ENCODE peak calls at places on chromosomes 1 and 21, in four cellular contexts. I is K562, D is HepG2, Y is GM12878. J is an unnamed sample.

GRCh38 chr1:210505601-210506564 is 177.2 kb downstream of the HHAT start:
- DNase-seq in I (no peak), Y (no peak), D (no peak), J (no peak)

GRCh38 chr1:244335456-244335855 is 116.3 kb downstream of the ADSS2 start:
- DNase-seq in D (no peak), Y (no peak), I (no peak), J (no peak)

GRCh38 chr1:10889628-10890353 is 93.3 kb upstream of the CASZ1 start:
- DNase-seq in D (no peak), I (no peak), Y (no peak), J (no peak)

GRCh38 chr1:227947678-227948492 is at the start of gene WNT9A:
- DNase-seq in I (peak), Y (no peak), D (no peak), J (peak)

GRCh38 chr1:31224102-31224501 is 15.6 kb downstream of the NKAIN1 start:
- DNase-seq in I (no peak), Y (no peak), D (no peak), J (no peak)

GRCh38 chr1:116982319-116983004 is 19.1 kb upstream of the CD101 start:
- DNase-seq in Y (no peak), I (no peak), D (peak), J (peak)

GRCh38 chr1:209583408-209583807 is at the start of gene CAMK1G:
- DNase-seq in I (no peak), D (no peak), Y (no peak), J (peak)

GRCh38 chr1:94246692-94247145 is 9.3 kb upstream of the ARHGAP29 start:
- DNase-seq in D (no peak), Y (no peak), I (no peak), J (no peak)

GRCh38 chr21:16196521-16197208 is 466.9 kb downstream of the USP25 start:
- DNase-seq in D (no peak), I (no peak), Y (no peak), J (no peak)

GRCh38 chr1:42739753-42740700 is at the start of gene CLDN19:
- DNase-seq in Y (no peak), I (peak), D (peak), J (peak)

GRCh38 chr1:172325562-172325961 is 94.9 kb upstream of the C1orf105 start:
- DNase-seq in D (no peak), Y (no peak), I (no peak), J (no peak)

GRCh38 chr1:25797939-25798338 is 2.1 kb upstream of the SELENON start:
- DNase-seq in Y (no peak), D (peak), I (peak), J (peak)

GRCh38 chr1:203271018-203271743 is 34.1 kb upstream of the BTG2 start:
- DNase-seq in Y (no peak), D (no peak), I (peak), J (peak)

GRCh38 chr1:183600136-183600535 is 9.9 kb upstream of the NCF2 start:
- DNase-seq in I (no peak), Y (no peak), D (no peak), J (no peak)

GRCh38 chr1:2346691-2347408 is 44.5 kb downstream of the MORN1 start:
- DNase-seq in D (no peak), Y (no peak), I (no peak), J (peak)

GRCh38 chr1:239896569-239896968 is 195.1 kb upstream of the FMN2 start:
- DNase-seq in I (no peak), Y (no peak), D (no peak), J (no peak)

GRCh38 chr1:101520302-101520701 is 283.5 kb downstream of the S1PR1 start:
- DNase-seq in I (peak), D (peak), Y (peak), J (peak)

GRCh38 chr1:64759968-64760367 is 15.1 kb downstream of the RAVER2 start:
- DNase-seq in I (no peak), D (no peak), Y (no peak), J (no peak)

GRCh38 chr21:46185717-46186116 is 1.5 kb upstream of the SPATC1L start:
- DNase-seq in Y (no peak), D (no peak), I (no peak), J (no peak)

GRCh38 chr1:199573047-199573446 is 454.5 kb upstream of the NR5A2 start:
- DNase-seq in D (no peak), I (no peak), Y (no peak), J (no peak)

GRCh38 chr21:35457097-35457496 is 408.0 kb upstream of the RUNX1 start:
- DNase-seq in D (no peak), I (no peak), Y (no peak), J (no peak)

GRCh38 chr1:71492298-71493041 is 411.6 kb upstream of the ZRANB2 start:
- DNase-seq in D (no peak), I (no peak), Y (no peak), J (no peak)

GRCh38 chr1:47565676-47566075 is 127.8 kb downstream of the FOXD2 start:
- DNase-seq in Y (no peak), D (no peak), I (no peak), J (no peak)

GRCh38 chr1:182215797-182216196 is 154.3 kb upstream of the ZNF648 start:
- DNase-seq in D (no peak), I (no peak), Y (no peak), J (no peak)

GRCh38 chr1:55626326-55626725 is 411.2 kb upstream of the USP24 start:
- DNase-seq in D (no peak), Y (no peak), I (no peak), J (no peak)

GRCh38 chr1:182977480-182977879 is 24.5 kb upstream of the SHCBP1L start:
- DNase-seq in D (no peak), Y (no peak), I (no peak), J (no peak)

GRCh38 chr1:186304982-186305949 is 69.8 kb downstream of the TPR start:
- DNase-seq in D (peak), I (peak), Y (no peak), J (no peak)

GRCh38 chr1:147892731-147893214 is 9.8 kb upstream of the GJA8 start:
- DNase-seq in Y (no peak), I (peak), D (peak), J (peak)

GRCh38 chr21:44686843-44687561 is 5.0 kb upstream of the KRTAP12-1 start:
- DNase-seq in D (no peak), I (no peak), Y (no peak), J (no peak)

GRCh38 chr1:42788021-42788420 is 3.2 kb downstream of the TMEM269 start:
- DNase-seq in Y (no peak), I (no peak), D (no peak), J (no peak)

GRCh38 chr1:199684686-199685273 is 342.7 kb upstream of the NR5A2 start:
- DNase-seq in D (peak), I (peak), Y (peak), J (no peak)

GRCh38 chr1:59128239-59128736 is 168.6 kb upstream of the FGGY start:
- DNase-seq in I (no peak), Y (no peak), D (no peak), J (no peak)

GRCh38 chr1:6694126-6694713 is 7.4 kb downstream of the DNAJC11 start:
- DNase-seq in I (no peak), Y (no peak), D (no peak), J (no peak)

GRCh38 chr1:93905051-93905450 is 4.2 kb downstream of the GCLM start:
- DNase-seq in D (no peak), Y (no peak), I (no peak), J (no peak)

GRCh38 chr1:107153033-107153432 is 12.2 kb downstream of the NTNG1 start:
- DNase-seq in I (no peak), Y (no peak), D (peak), J (no peak)

GRCh38 chr1:58814251-58815068 is 30.6 kb upstream of the JUN start:
- DNase-seq in D (no peak), I (peak), Y (no peak), J (peak)

GRCh38 chr1:56958526-56958925 is 7.3 kb downstream of the C8B start:
- DNase-seq in I (no peak), D (no peak), Y (no peak), J (no peak)

GRCh38 chr1:154155282-154155681 is 409 bp upstream of the NUP210L start:
- DNase-seq in Y (no peak), I (no peak), D (no peak), J (no peak)
- TF ChIP-seq SP1 in Y (no peak), I (no peak), D (no peak), J (no peak)

GRCh38 chr1:87151500-87152421 is 176.9 kb upstream of the LMO4 start:
- DNase-seq in D (no peak), Y (peak), I (peak), J (peak)
- TF ChIP-seq ETV6 in D (no peak), Y (no peak), I (no peak), J (no peak)

GRCh38 chr1:81517987-81518386 is 282.7 kb upstream of the ADGRL2 start:
- DNase-seq in Y (no peak), I (no peak), D (no peak), J (no peak)
- TF ChIP-seq SP1 in Y (no peak), I (no peak), D (no peak), J (no peak)

DNA sequence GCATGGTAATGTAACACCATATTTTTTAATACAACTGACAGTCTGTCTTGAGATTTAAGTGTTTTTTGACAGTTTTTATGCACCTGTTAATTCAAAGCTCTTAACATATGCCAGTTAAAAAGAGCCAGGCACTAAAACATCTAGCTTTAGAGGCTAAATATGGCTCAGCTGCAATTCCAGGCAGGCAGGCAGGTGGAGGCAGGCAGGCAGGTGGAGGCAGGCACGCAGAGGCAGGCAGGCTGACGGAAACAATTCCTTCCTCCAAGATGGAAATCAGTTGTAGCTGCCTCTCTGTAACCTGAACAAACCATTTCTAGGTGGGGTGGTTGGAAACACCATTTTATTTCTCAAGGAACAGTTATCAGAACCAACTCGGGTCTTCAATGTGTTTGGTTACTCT is 51.2 kb downstream of the GORAB start:
- DNase-seq in Y (no peak), D (no peak), I (no peak), J (peak)
- TF ChIP-seq ETV6 in Y (no peak), D (no peak), I (no peak), J (no peak)

GRCh38 chr1:205449254-205449749 is 6.5 kb downstream of the BLACAT1 start:
- DNase-seq in D (no peak), I (no peak), Y (no peak), J (no peak)
- TF ChIP-seq SP1 in D (no peak), I (no peak), Y (no peak), J (no peak)

DNA sequence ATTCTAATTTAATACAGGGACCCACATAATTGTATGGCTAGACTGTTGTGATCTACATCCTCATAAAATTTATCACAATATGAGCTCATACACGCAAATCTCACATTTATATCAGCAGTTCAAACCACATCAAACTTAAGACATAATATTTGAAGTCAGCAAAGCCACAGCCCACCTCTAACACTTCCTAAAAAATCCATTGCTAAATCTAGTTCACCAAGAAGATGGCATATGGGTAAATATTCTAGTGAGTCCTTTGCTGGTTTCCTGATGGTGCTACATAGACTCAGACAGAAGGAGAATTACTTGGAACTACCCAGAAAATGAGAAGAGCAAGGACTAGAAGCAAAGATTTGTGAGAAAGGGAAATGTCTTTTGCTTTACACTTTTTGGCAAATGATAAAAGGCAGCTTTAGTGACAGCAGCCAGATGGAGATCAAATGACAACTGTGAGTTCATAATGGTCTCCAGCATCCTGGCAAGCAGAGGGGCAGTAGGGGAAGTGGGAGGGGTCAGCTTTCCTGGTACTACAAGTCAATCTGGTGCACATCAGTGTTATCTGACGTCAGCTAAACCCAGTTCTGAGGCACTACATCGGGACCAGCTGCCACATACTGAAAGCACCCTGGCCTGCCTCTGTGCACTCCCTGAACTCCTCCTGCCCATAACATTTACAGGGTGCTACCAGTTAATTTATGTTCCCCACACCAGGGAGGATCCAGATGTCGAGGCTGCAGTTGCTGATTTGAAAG is 10.6 kb upstream of the GADD45A start:
- DNase-seq in I (no peak), D (no peak), Y (no peak), J (no peak)
- TF ChIP-seq ETV6 in I (no peak), D (no peak), Y (no peak), J (no peak)